ENCODE peak calls at places on chromosomes 7 and 10, in six cellular contexts. R is NCI-H1417, S is H9, X is thyroid gland, M is Caco-2, T is left ventricle myocardium inferior. H is an unnamed sample.

GRCh38 chr7:18201349-18201748 is 173.7 kb upstream of the PRPS1L1 start:
- DNase-seq in X (peak; percentile 3), T (no peak), M (no peak), R (no peak), S (no peak), H (no peak)

GRCh38 chr7:27182861-27183681 is 2.0 kb downstream of the HOXA11 start:
- DNase-seq in X (no peak), R (peak; percentile 72), S (peak; percentile 71), T (no peak), M (peak; percentile 46), H (no peak)

GRCh38 chr10:86046845-86047460 is 319.6 kb downstream of the GRID1 start:
- DNase-seq in R (no peak), X (no peak), M (no peak), T (no peak), S (no peak), H (no peak)

GRCh38 chr10:44650576-44651394 is 260.4 kb upstream of the TMEM72 start:
- DNase-seq in X (no peak), M (no peak), T (peak; percentile 20), R (no peak), S (no peak), H (no peak)

GRCh38 chr10:63464402-63465292 is 1.1 kb downstream of the JMJD1C start:
- DNase-seq in T (no peak), M (no peak), R (no peak), S (no peak), X (no peak), H (peak; percentile 32)

GRCh38 chr7:81638216-81638615 is 131.6 kb downstream of the HGF start:
- DNase-seq in T (no peak), X (no peak), S (no peak), R (no peak), M (no peak), H (peak; percentile 79)

GRCh38 chr10:121043124-121043849 is 192.1 kb downstream of the WDR11 start:
- DNase-seq in T (no peak), S (no peak), M (no peak), R (no peak), X (no peak), H (no peak)

GRCh38 chr10:131657985-131658330 is 242.8 kb upstream of the PPP2R2D start:
- DNase-seq in S (peak; percentile 14), R (no peak), T (no peak), X (no peak), M (no peak), H (no peak)

GRCh38 chr10:100041620-100042019 is 31.9 kb upstream of the DNMBP start:
- DNase-seq in X (peak; percentile 53), T (no peak), M (no peak), S (no peak), R (no peak), H (no peak)

GRCh38 chr7:64632029-64632428 is 33.9 kb upstream of the ZNF107 start:
- DNase-seq in S (no peak), M (no peak), T (no peak), X (no peak), R (no peak), H (no peak)

GRCh38 chr10:67127441-67127840 is 201.6 kb downstream of the LRRTM3 start:
- DNase-seq in S (no peak), X (no peak), R (no peak), T (no peak), M (no peak), H (no peak)

GRCh38 chr10:123007558-123008378 is 827 bp downstream of the IKZF5 start:
- DNase-seq in T (no peak), M (peak; percentile 57), R (peak; percentile 43), X (peak; percentile 61), S (peak; percentile 32), H (peak; percentile 57)

H was measured in fibroblast of lung.